ENCODE peak calls at places on chromosomes 11 and 22, in ten cellular contexts. Y is keratinocyte, Q is H1, C is adipocyte, N is SK-N-SH, G is colonic mucosa, O is HCT116, U is mesenchymal stem cell, V is endothelial cell of umbilical vein, E is neuronal stem cell. J is an unnamed sample. For H3K27me3, the result is how much of the 10 kb centered on the place peaks cover.

GRCh38 chr11:1749787-1750351 is 526 bp downstream of the IFITM10 start:
- DNase-seq in Y (no peak), Q (no peak), C (peak), N (no peak), G (no peak), O (no peak), U (peak), V (no peak), E (no peak), J (no peak)

GRCh38 chr22:49564666-49565515 is 262.8 kb downstream of the BRD1 start:
- DNase-seq in Y (no peak), Q (peak), C (no peak), N (no peak), G (no peak), O (no peak), U (no peak), V (no peak), E (no peak), J (peak)

GRCh38 chr11:123409456-123409801 is 20.6 kb upstream of the GRAMD1B start:
- DNase-seq in Y (no peak), Q (no peak), C (no peak), N (no peak), G (no peak), O (no peak), U (no peak), V (no peak), E (no peak), J (no peak)

GRCh38 chr11:63939351-63939920 is 634 bp downstream of the NAA40 start:
- DNase-seq in Y (no peak), Q (no peak), C (peak), N (no peak), G (peak), O (no peak), U (peak), V (peak), E (no peak), J (no peak)

GRCh38 chr22:36934153-36934939 is 20.9 kb downstream of the CSF2RB start:
- DNase-seq in Y (no peak), Q (no peak), C (no peak), N (no peak), G (no peak), O (no peak), U (no peak), V (no peak), E (no peak), J (peak)

GRCh38 chr11:23723861-23724260 is 773.0 kb upstream of the LUZP2 start:
- DNase-seq in Y (no peak), Q (no peak), C (no peak), N (no peak), G (no peak), O (no peak), U (no peak), V (no peak), E (no peak), J (no peak)

GRCh38 chr11:124276081-124276480 is 19.9 kb downstream of the OR8G5 start:
- DNase-seq in Y (no peak), Q (no peak), C (no peak), N (no peak), G (no peak), O (no peak), U (peak), V (peak), E (no peak), J (no peak)

GRCh38 chr22:40190501-40190900 is 12.8 kb downstream of the TNRC6B start:
- DNase-seq in Y (no peak), Q (no peak), C (no peak), N (no peak), G (no peak), O (no peak), U (no peak), V (no peak), E (no peak), J (peak)

GRCh38 chr11:10407749-10408472 is 47.2 kb upstream of the AMPD3 start:
- DNase-seq in Y (no peak), Q (no peak), C (no peak), N (no peak), G (no peak), O (no peak), U (no peak), V (no peak), E (no peak), J (no peak)

GRCh38 chr22:37345863-37346514 is 63.7 kb downstream of the CYTH4 start:
- DNase-seq in Y (no peak), Q (no peak), C (peak), N (peak), G (peak), O (no peak), U (peak), V (peak), E (no peak), J (no peak)

GRCh38 chr11:1192741-1193325 is 30.0 kb upstream of the MUC5B start:
- DNase-seq in Y (no peak), Q (no peak), C (no peak), N (peak), G (no peak), O (no peak), U (no peak), V (no peak), E (no peak), J (peak)

GRCh38 chr11:2998073-2998850 is 6.1 kb upstream of the NAP1L4 start:
- DNase-seq in Y (no peak), Q (no peak), C (no peak), N (no peak), G (peak), O (no peak), U (no peak), V (no peak), E (no peak), J (no peak)

GRCh38 chr11:16883179-16883578 is 131.0 kb downstream of the PLEKHA7 start:
- DNase-seq in Y (no peak), Q (no peak), C (no peak), N (no peak), G (peak), O (peak), U (no peak), V (peak), E (no peak), J (peak)

GRCh38 chr11:46002146-46002545 is 79.7 kb downstream of the LARGE2 start:
- DNase-seq in Y (no peak), Q (no peak), C (no peak), N (no peak), G (no peak), O (no peak), U (no peak), V (no peak), E (no peak), J (no peak)
- H3K9ac ChIP-seq in Y (no peak), Q (no peak), C (no peak), N (no peak), G (no peak), O (no peak), U (no peak), V (no peak), E (no peak), J (no peak)

GRCh38 chr22:48070760-48071159 is 1308.3 kb downstream of the TBC1D22A start:
- DNase-seq in Y (no peak), Q (no peak), C (no peak), N (no peak), G (no peak), O (no peak), U (no peak), V (no peak), E (no peak), J (peak)
- H3K27me3 ChIP-seq in Y (under half), Q (under half), C (under half), N (under half), G (under half), O (under half), U (under half), V (under half), E (under half), J (under half)

GRCh38 chr11:111936045-111936400 is 1.1 kb upstream of the DIXDC1 start:
- DNase-seq in Y (no peak), Q (no peak), C (no peak), N (no peak), G (no peak), O (no peak), U (peak), V (peak), E (no peak), J (peak)
- H3K9ac ChIP-seq in Y (no peak), Q (no peak), C (peak), N (peak), G (peak), O (peak), U (peak), V (peak), E (no peak), J (no peak)

DNA sequence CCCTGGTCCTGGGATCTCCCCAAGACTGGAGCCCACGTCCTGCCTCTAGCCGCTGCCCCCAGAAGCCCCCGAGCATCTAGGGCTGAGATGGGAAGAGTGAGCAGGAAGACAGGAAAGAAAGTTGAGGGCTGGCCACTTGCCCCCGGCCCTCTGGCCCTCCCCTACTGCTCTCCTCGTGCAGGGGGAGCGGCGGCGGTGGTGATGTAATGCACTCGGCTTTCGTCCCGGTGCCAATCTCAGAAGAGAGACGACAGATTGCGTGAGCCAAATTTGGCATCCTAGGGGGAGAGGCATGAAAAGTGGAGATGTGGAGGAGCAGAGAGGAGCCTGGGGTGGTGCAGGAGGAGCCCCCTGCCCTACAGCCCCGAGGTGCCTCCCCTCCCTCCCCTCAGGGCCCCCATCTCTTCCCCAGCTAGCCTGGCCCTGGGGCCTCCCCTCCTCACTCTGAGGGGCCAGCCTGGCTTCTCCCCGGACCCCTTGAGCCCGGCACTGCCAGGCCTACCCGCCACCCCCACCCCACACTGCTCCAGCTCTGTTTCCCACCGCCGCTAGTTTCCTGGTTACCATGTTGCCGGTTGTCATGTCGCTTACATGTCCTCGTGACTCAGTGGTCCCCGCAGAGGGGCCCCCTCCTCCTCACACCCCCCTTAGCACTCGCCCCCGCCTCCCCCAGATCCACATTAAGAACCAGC is 2.5 kb downstream of the KCNJ4 start:
- DNase-seq in Y (no peak), Q (no peak), C (no peak), N (no peak), G (no peak), O (no peak), U (no peak), V (no peak), E (no peak), J (peak)
- H3K27me3 ChIP-seq in Y (half or more), Q (under half), C (half or more), N (under half), G (half or more), O (under half), U (half or more), V (under half), E (under half), J (half or more)

GRCh38 chr11:12236744-12237101 is 126.3 kb downstream of the MICAL2 start:
- DNase-seq in Y (no peak), Q (no peak), C (no peak), N (no peak), G (no peak), O (no peak), U (no peak), V (no peak), E (no peak), J (no peak)

GRCh38 chr11:12235549-12235944 is 125.2 kb downstream of the MICAL2 start:
- DNase-seq in Y (no peak), Q (no peak), C (no peak), N (no peak), G (no peak), O (no peak), U (peak), V (no peak), E (no peak), J (peak)

GRCh38 chr11:12235945-12236743 is 125.8 kb downstream of the MICAL2 start:
- DNase-seq in Y (no peak), Q (no peak), C (peak), N (peak), G (no peak), O (peak), U (peak), V (peak), E (peak), J (no peak)

GRCh38 chr11:12238420-12238819 is 128.0 kb downstream of the MICAL2 start:
- DNase-seq in Y (no peak), Q (no peak), C (peak), N (no peak), G (no peak), O (no peak), U (peak), V (no peak), E (no peak), J (no peak)

GRCh38 chr11:12237381-12237784 is 127.0 kb downstream of the MICAL2 start:
- DNase-seq in Y (no peak), Q (no peak), C (no peak), N (no peak), G (no peak), O (no peak), U (peak), V (no peak), E (no peak), J (no peak)
- H3K9ac ChIP-seq in Y (no peak), Q (no peak), C (no peak), N (peak), G (no peak), O (no peak), U (peak), V (no peak), E (no peak), J (no peak)

GRCh38 chr11:45662665-45663485 is 2.5 kb downstream of the CHST1 start:
- DNase-seq in Y (no peak), Q (no peak), C (peak), N (peak), G (no peak), O (no peak), U (peak), V (peak), E (no peak), J (peak)
- H3K27me3 ChIP-seq in Y (half or more), Q (under half), C (under half), N (under half), G (under half), O (under half), U (under half), V (under half), E (half or more), J (half or more)

J was measured in endodermal cell.